ENCODE peak calls at places on chromosomes 3 and 15, in seven cellular contexts. G is PC-9; X is astrocyte of the spinal cord; F is kidney glomerular epithelial cell; W is NCI-H774; O is stimulated activated naive CD8-positive, alpha-beta T cell treated with anti-CD3 and anti-CD28 coated beads, Interleukin-15, Interleukin-2, amounts not matched to agents 100 U/mL and 50 U/mL, for 24 hours; V is hypothalamus. J is an unnamed sample.

GRCh38 chr15:31292391-31293020 is 34.1 kb upstream of the KLF13 start:
- DNase-seq in F (peak), X (no peak), W (no peak), O (no peak), V (no peak), G (no peak), J (no peak)

GRCh38 chr3:55036883-55037577 is 109.2 kb upstream of the LRTM1 start:
- DNase-seq in F (no peak), X (no peak), W (no peak), G (no peak), V (no peak), O (no peak), J (no peak)

GRCh38 chr15:41949400-41950126 is 22.8 kb downstream of the EHD4 start:
- DNase-seq in G (no peak), O (no peak), X (no peak), W (no peak), F (no peak), V (no peak), J (no peak)

GRCh38 chr3:134239538-134239937 is 11.1 kb downstream of the RYK start:
- DNase-seq in X (no peak), G (no peak), W (no peak), O (no peak), F (peak), V (no peak), J (no peak)

GRCh38 chr15:29136815-29137214 is 132.8 kb downstream of the NSMCE3 start:
- DNase-seq in O (no peak), F (no peak), G (no peak), X (no peak), V (no peak), W (no peak), J (no peak)

GRCh38 chr3:151290673-151291072 is 12.3 kb upstream of the P2RY14 start:
- DNase-seq in F (peak), X (peak), V (no peak), O (no peak), W (no peak), G (no peak), J (no peak)

GRCh38 chr15:90839187-90840071 is 29.0 kb upstream of the FURIN start:
- DNase-seq in X (peak), G (peak), F (no peak), W (no peak), V (no peak), O (peak), J (peak)

GRCh38 chr3:182794806-182795369 is 1.6 kb downstream of the ATP11B start:
- DNase-seq in W (no peak), O (no peak), F (peak), X (no peak), V (no peak), G (no peak), J (no peak)

GRCh38 chr3:98697225-98697624 is 65.9 kb upstream of the ST3GAL6 start:
- DNase-seq in F (no peak), G (no peak), W (no peak), V (no peak), X (no peak), O (no peak), J (no peak)

GRCh38 chr15:27358751-27359434 is 387.9 kb downstream of the GABRG3 start:
- DNase-seq in W (peak), G (peak), F (no peak), O (peak), V (no peak), X (peak), J (peak)

GRCh38 chr15:51973775-51974174 is 2.2 kb upstream of the LEO1 start:
- DNase-seq in F (no peak), O (no peak), V (no peak), G (no peak), W (no peak), X (no peak), J (no peak)

GRCh38 chr3:148211725-148212124 is 486.0 kb upstream of the AGTR1 start:
- DNase-seq in F (peak), G (no peak), W (no peak), V (no peak), X (peak), O (no peak), J (no peak)

GRCh38 chr3:105899528-105899927 is 30.7 kb upstream of the CBLB start:
- DNase-seq in G (no peak), O (no peak), V (no peak), X (peak), F (peak), W (no peak), J (no peak)

GRCh38 chr3:45118615-45119062 is 27.5 kb downstream of the CDCP1 start:
- DNase-seq in X (no peak), W (no peak), O (no peak), F (no peak), G (no peak), V (no peak), J (no peak)

GRCh38 chr3:58231666-58232065 is 5.9 kb upstream of the ABHD6 start:
- DNase-seq in G (no peak), O (no peak), W (no peak), V (no peak), X (no peak), F (no peak), J (no peak)

GRCh38 chr15:62242999-62243398 is 77.9 kb upstream of the C2CD4B start:
- DNase-seq in F (no peak), O (no peak), G (no peak), X (no peak), W (no peak), V (no peak), J (peak)

GRCh38 chr3:102295756-102296155 is 139.1 kb upstream of the ZPLD1 start:
- DNase-seq in V (no peak), O (no peak), W (no peak), F (no peak), X (no peak), G (no peak), J (no peak)

GRCh38 chr15:90596943-90597342 is 67.2 kb downstream of the CRTC3 start:
- DNase-seq in G (no peak), F (no peak), V (peak), X (no peak), W (no peak), O (no peak), J (no peak)

GRCh38 chr3:188772886-188773285 is 398.9 kb upstream of the TPRG1 start:
- DNase-seq in V (no peak), O (no peak), X (peak), F (peak), W (no peak), G (no peak), J (no peak)

GRCh38 chr3:177463863-177464262 is 266.6 kb upstream of the TBL1XR1 start:
- DNase-seq in W (no peak), V (no peak), F (peak), O (no peak), G (no peak), X (peak), J (no peak)

GRCh38 chr3:120497813-120498212 is 47.0 kb upstream of the FSTL1 start:
- DNase-seq in W (no peak), X (peak), V (no peak), G (no peak), F (peak), O (no peak), J (no peak)

GRCh38 chr3:189270248-189270832 is 98.6 kb downstream of the TPRG1 start:
- DNase-seq in W (peak), G (peak), V (no peak), X (peak), O (peak), F (peak), J (peak)

GRCh38 chr3:110789315-110789714 is 282.3 kb upstream of the NECTIN3 start:
- DNase-seq in W (no peak), O (no peak), V (no peak), F (no peak), X (peak), G (no peak), J (no peak)

J was measured in NCI-H146.